ENCODE peak calls at places on chromosomes 2 and 18, in nine cellular contexts. P is A549, F is ovary, N is spleen, W is uterus, T is sigmoid colon, M is endothelial cell of umbilical vein, S is transverse colon, J is body of pancreas. Q is an unnamed sample. For H3K4me1, the result is how much of the 10 kb centered on the place peaks cover.

GRCh38 chr2:181575650-181576025 is 81.3 kb downstream of the CERKL start:
- DNase-seq in S (no peak), J (no peak), T (no peak), W (no peak), M (no peak), N (no peak), P (no peak), F (no peak), Q (no peak)

GRCh38 chr18:23756590-23757540 is 67.6 kb downstream of the LAMA3 start:
- DNase-seq in N (no peak), F (no peak), T (no peak), P (no peak), M (no peak), S (no peak), W (no peak), J (no peak), Q (no peak)

GRCh38 chr2:70726947-70727725 is 40.9 kb downstream of the ADD2 start:
- DNase-seq in T (no peak), M (no peak), W (no peak), S (no peak), F (no peak), J (no peak), N (no peak), P (no peak), Q (no peak)

GRCh38 chr2:128563348-128563687 is 244.7 kb upstream of the HS6ST1 start:
- DNase-seq in T (peak), P (no peak), S (peak), M (no peak), N (no peak), W (peak), J (peak), F (peak), Q (peak)

GRCh38 chr2:128314348-128315121 is 4.1 kb downstream of the HS6ST1 start:
- DNase-seq in T (peak), N (no peak), W (no peak), M (no peak), J (peak), P (no peak), S (no peak), F (no peak), Q (no peak)

GRCh38 chr18:60568211-60568610 is 195.6 kb upstream of the MC4R start:
- DNase-seq in N (no peak), T (no peak), P (no peak), W (no peak), F (no peak), S (no peak), J (no peak), M (no peak), Q (no peak)

GRCh38 chr2:210899131-210899530 is 342.7 kb downstream of the CPS1 start:
- DNase-seq in J (no peak), F (no peak), N (no peak), S (no peak), P (peak), M (peak), W (no peak), T (no peak), Q (no peak)

GRCh38 chr2:176280156-176280555 is 10.9 kb downstream of the MTX2 start:
- DNase-seq in J (no peak), P (no peak), M (no peak), T (no peak), N (no peak), F (no peak), W (no peak), S (no peak), Q (no peak)

GRCh38 chr2:240250985-240251847 is 110.8 kb upstream of the OTOS start:
- DNase-seq in M (peak), S (peak), J (peak), W (peak), T (peak), N (peak), F (peak), P (peak), Q (peak)

GRCh38 chr18:78936251-78937005 is 43.2 kb upstream of the SALL3 start:
- DNase-seq in T (no peak), F (no peak), J (no peak), M (no peak), S (no peak), N (no peak), P (no peak), W (no peak), Q (no peak)

GRCh38 chr18:32201936-32202335 is 12.1 kb downstream of the MEP1B start:
- DNase-seq in F (no peak), P (no peak), N (no peak), M (no peak), S (peak), T (no peak), J (no peak), W (no peak), Q (no peak)

GRCh38 chr2:168455692-168456525 is at the start of gene CERS6:
- DNase-seq in P (peak), W (peak), J (peak), S (peak), T (peak), F (peak), M (peak), N (peak), Q (peak)

GRCh38 chr2:14735696-14736095 is 103.2 kb downstream of the LRATD1 start:
- DNase-seq in P (no peak), W (no peak), N (no peak), M (no peak), F (no peak), T (no peak), S (no peak), J (no peak), Q (no peak)

GRCh38 chr2:167914969-167915368 is 332.4 kb downstream of the STK39 start:
- DNase-seq in P (no peak), F (no peak), N (no peak), S (no peak), T (no peak), J (no peak), M (no peak), W (no peak), Q (no peak)

GRCh38 chr2:35783723-35784122 is 571.9 kb upstream of the CRIM1 start:
- DNase-seq in F (no peak), S (no peak), M (no peak), N (no peak), W (no peak), T (no peak), J (no peak), P (peak), Q (no peak)

GRCh38 chr2:132955871-132956615 is 286.0 kb upstream of the LYPD1 start:
- DNase-seq in J (no peak), S (no peak), P (no peak), W (no peak), T (no peak), F (no peak), N (no peak), M (no peak), Q (no peak)

GRCh38 chr2:69744456-69744855 is 2.5 kb downstream of the ANXA4 start:
- DNase-seq in S (no peak), W (no peak), P (no peak), M (no peak), F (no peak), J (no peak), N (no peak), T (no peak), Q (no peak)

GRCh38 chr2:237092920-237093781 is 7.5 kb downstream of the COPS8 start:
- DNase-seq in T (peak), F (peak), W (peak), J (no peak), S (no peak), M (peak), P (peak), N (no peak), Q (peak)

GRCh38 chr2:3299130-3299529 is 78.5 kb downstream of the EIPR1 start:
- DNase-seq in W (no peak), M (no peak), F (peak), N (peak), P (no peak), T (peak), S (no peak), J (peak), Q (no peak)

GRCh38 chr2:128420776-128421175 is 102.1 kb upstream of the HS6ST1 start:
- DNase-seq in P (no peak), M (no peak), W (no peak), T (no peak), J (peak), S (no peak), F (no peak), N (peak), Q (no peak)

GRCh38 chr2:158378926-158379325 is 77.6 kb downstream of the CCDC148 start:
- DNase-seq in J (no peak), M (no peak), N (no peak), F (no peak), P (no peak), W (no peak), S (no peak), T (no peak), Q (no peak)

GRCh38 chr2:10926191-10926830 is 14.6 kb downstream of the KCNF1 start:
- DNase-seq in J (no peak), P (no peak), N (peak), F (no peak), M (no peak), T (peak), S (no peak), W (no peak), Q (no peak)

GRCh38 chr2:241948901-241949735 is 79.6 kb downstream of the RTP5 start:
- DNase-seq in P (no peak), W (no peak), T (peak), N (peak), F (no peak), M (no peak), J (no peak), S (no peak), Q (no peak)

GRCh38 chr2:55901941-55902340 is 21.6 kb downstream of the EFEMP1 start:
- DNase-seq in T (no peak), P (no peak), M (peak), S (no peak), F (no peak), N (no peak), J (no peak), W (no peak), Q (no peak)

GRCh38 chr18:67318651-67319050 is 197.9 kb downstream of the DSEL start:
- DNase-seq in M (no peak), S (no peak), F (no peak), P (no peak), J (no peak), N (no peak), W (no peak), T (no peak), Q (no peak)

GRCh38 chr2:238158807-238159539 is at the start of gene ERFE:
- DNase-seq in T (no peak), N (peak), M (no peak), J (no peak), W (peak), P (peak), F (peak), S (peak), Q (no peak)

GRCh38 chr18:58045265-58046086 is 1.4 kb downstream of the NEDD4L start:
- DNase-seq in J (peak), M (peak), P (peak), S (peak), F (peak), N (peak), W (peak), T (no peak), Q (no peak)

GRCh38 chr18:6962571-6963451 is 154.8 kb downstream of the LAMA1 start:
- DNase-seq in W (no peak), P (no peak), J (no peak), F (no peak), M (no peak), S (no peak), T (no peak), N (no peak), Q (no peak)

GRCh38 chr18:13392029-13392750 is 173.6 kb downstream of the LDLRAD4 start:
- DNase-seq in S (no peak), P (no peak), J (no peak), N (no peak), F (no peak), M (no peak), T (peak), W (no peak), Q (no peak)

GRCh38 chr18:13393338-13393737 is 174.8 kb downstream of the LDLRAD4 start:
- DNase-seq in J (no peak), W (no peak), F (no peak), P (no peak), M (no peak), T (peak), N (no peak), S (no peak), Q (no peak)

GRCh38 chr18:13394794-13395193 is 176.2 kb downstream of the LDLRAD4 start:
- DNase-seq in S (no peak), M (no peak), T (no peak), J (no peak), W (no peak), N (no peak), P (no peak), F (no peak), Q (no peak)

GRCh38 chr18:13390711-13391110 is 172.2 kb downstream of the LDLRAD4 start:
- DNase-seq in N (no peak), S (no peak), J (no peak), P (no peak), F (no peak), W (no peak), M (no peak), T (no peak), Q (no peak)

DNA sequence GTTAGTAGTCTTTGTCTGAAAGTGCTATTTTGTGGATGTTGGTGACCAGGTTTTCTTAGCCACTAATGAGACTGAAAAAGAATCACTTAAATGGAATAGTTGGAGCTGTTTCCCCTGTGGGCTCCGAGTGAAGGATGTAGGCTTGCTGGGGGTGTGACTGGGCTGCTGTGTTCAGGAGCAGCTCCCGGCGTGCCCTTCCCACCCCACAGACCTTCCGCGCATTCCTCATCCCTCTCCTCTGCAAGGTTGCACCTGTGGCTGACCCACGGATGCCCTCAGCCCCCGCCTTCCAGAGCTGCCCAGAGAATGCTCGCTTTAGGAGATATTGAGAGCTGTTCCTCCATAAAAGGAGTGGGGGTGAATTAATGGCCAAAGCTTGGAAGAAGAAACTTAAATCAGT is 174.3 kb downstream of the LDLRAD4 start:
- DNase-seq in F (no peak), N (no peak), T (peak), S (no peak), W (no peak), P (no peak), J (no peak), M (no peak), Q (no peak)
- H3K4me3 ChIP-seq in F (no peak), N (no peak), T (no peak), S (no peak), W (no peak), P (no peak), J (no peak), M (no peak), Q (no peak)

GRCh38 chr2:206445948-206446347 is 2.6 kb downstream of the ADAM23 start:
- DNase-seq in S (no peak), T (no peak), F (no peak), M (no peak), J (no peak), N (no peak), W (no peak), P (no peak), Q (no peak)

GRCh38 chr2:206442516-206442853 is 847 bp upstream of the ADAM23 start:
- DNase-seq in T (no peak), J (no peak), F (no peak), W (no peak), M (no peak), N (no peak), P (no peak), S (no peak), Q (no peak)

GRCh38 chr2:206443735-206444527 is 599 bp downstream of the ADAM23 start:
- DNase-seq in N (peak), W (no peak), S (no peak), P (peak), J (no peak), M (peak), T (no peak), F (peak), Q (no peak)

GRCh38 chr2:206438196-206438727 is 5.1 kb upstream of the ADAM23 start:
- DNase-seq in F (no peak), M (no peak), W (no peak), T (no peak), N (no peak), S (no peak), J (no peak), P (no peak), Q (no peak)

GRCh38 chr2:206442854-206443734 is at the start of gene ADAM23:
- DNase-seq in P (peak), J (no peak), F (peak), N (no peak), W (peak), M (peak), S (no peak), T (no peak), Q (no peak)
- TF ChIP-seq POLR2A in P (peak), J (no peak), F (no peak), N (no peak), W (no peak), M (peak), S (no peak), T (no peak), Q (no peak)

GRCh38 chr18:63837556-63837955 is 49.9 kb upstream of the SERPINB2 start:
- DNase-seq in W (no peak), P (no peak), N (no peak), M (no peak), T (no peak), F (no peak), J (no peak), S (no peak), Q (no peak)
- H3K4me1 ChIP-seq in W (under half), P (under half), N (under half), M (under half), T (under half), F (under half), J (under half), S (under half), Q (under half)

GRCh38 chr2:188383158-188383557 is 91.5 kb downstream of the GULP1 start:
- DNase-seq in S (no peak), T (no peak), N (no peak), M (peak), W (no peak), P (no peak), F (no peak), J (no peak), Q (no peak)
- H3K4me3 ChIP-seq in S (peak), T (peak), N (no peak), M (no peak), W (peak), P (no peak), F (peak), J (no peak), Q (peak)

DNA sequence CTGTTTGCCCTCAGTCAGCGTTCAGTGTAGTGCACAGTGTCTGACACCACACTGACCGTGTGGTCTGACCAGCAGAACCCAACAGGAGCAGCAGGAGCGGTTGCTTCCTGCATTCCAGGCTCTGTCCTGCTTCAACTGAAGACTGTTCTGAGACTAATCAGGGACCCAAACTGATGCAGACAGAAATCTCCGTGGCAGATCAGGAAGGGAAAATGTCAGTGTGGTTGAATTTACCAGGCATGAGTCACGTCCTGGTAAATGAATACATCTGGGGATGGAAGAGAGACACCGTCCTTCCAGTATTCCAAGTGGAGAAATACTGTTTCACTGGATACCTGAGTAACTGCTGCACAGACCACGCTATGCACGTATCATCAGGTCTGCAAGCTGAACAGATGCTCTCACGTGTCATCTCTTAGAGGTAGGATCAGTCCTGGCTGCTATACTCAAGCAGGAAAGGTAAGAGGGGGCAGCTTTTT is 223.6 kb upstream of the EPAS1 start:
- DNase-seq in F (no peak), P (peak), N (no peak), J (no peak), W (no peak), S (no peak), T (peak), M (peak), Q (no peak)
- TF ChIP-seq POLR2A in F (no peak), P (no peak), N (no peak), J (no peak), W (no peak), S (no peak), T (no peak), M (peak), Q (no peak)

GRCh38 chr2:216082805-216083204 is 1.1 kb downstream of the TMEM169 start:
- DNase-seq in N (no peak), W (no peak), T (no peak), F (no peak), J (no peak), S (peak), P (peak), M (no peak), Q (no peak)

GRCh38 chr2:216083464-216084279 is 2.0 kb downstream of the TMEM169 start:
- DNase-seq in P (no peak), F (no peak), T (no peak), M (no peak), W (no peak), S (no peak), J (no peak), N (no peak), Q (no peak)

GRCh38 chr2:216090369-216090786 is 8.7 kb downstream of the TMEM169 start:
- DNase-seq in F (no peak), S (no peak), P (no peak), N (no peak), J (no peak), T (no peak), M (no peak), W (no peak), Q (no peak)

GRCh38 chr2:216082388-216082733 is 642 bp downstream of the TMEM169 start:
- DNase-seq in N (no peak), W (no peak), S (no peak), P (no peak), F (no peak), T (no peak), J (no peak), M (no peak), Q (no peak)

GRCh38 chr2:216086207-216086893 is 4.6 kb downstream of the TMEM169 start:
- DNase-seq in F (no peak), T (no peak), W (no peak), P (no peak), N (no peak), M (no peak), J (no peak), S (no peak), Q (no peak)
- H3K4me1 ChIP-seq in F (under half), T (under half), W (under half), P (under half), N (under half), M (under half), J (under half), S (under half), Q (under half)

DNA sequence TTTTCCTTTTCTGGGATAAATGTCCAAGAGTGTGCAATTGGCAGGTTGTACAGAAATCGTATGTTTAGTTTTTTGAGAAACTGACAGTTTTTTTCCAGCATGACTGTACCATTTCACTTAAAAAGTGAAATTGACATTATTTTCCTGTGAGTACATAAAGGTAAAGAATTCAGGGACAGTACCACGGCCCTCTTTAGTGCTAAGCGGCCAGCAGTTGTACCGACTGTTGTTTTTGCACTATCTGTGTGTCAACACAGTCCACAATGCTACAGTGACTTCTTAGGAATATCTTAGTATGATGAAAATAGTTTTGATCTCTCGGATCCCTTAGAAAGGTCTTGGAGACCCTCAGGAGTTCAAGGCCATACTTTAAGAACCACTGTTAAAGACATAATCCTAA is 2.6 kb downstream of the LIMS1 start:
- DNase-seq in P (no peak), N (no peak), T (no peak), W (no peak), S (no peak), J (no peak), M (no peak), F (no peak), Q (no peak)
- H3K4me3 ChIP-seq in P (no peak), N (no peak), T (no peak), W (no peak), S (no peak), J (no peak), M (no peak), F (no peak), Q (no peak)

GRCh38 chr2:131148426-131148825 is 43.3 kb downstream of the PLEKHB2 start:
- DNase-seq in F (no peak), M (no peak), N (no peak), S (no peak), P (peak), W (no peak), J (no peak), T (no peak), Q (no peak)

GRCh38 chr2:131153529-131153928 is 48.4 kb downstream of the PLEKHB2 start:
- DNase-seq in S (no peak), M (no peak), N (no peak), P (no peak), W (no peak), J (no peak), F (no peak), T (no peak), Q (no peak)

GRCh38 chr2:131152065-131152464 is 46.9 kb downstream of the PLEKHB2 start:
- DNase-seq in P (no peak), F (no peak), N (no peak), J (no peak), M (no peak), W (no peak), T (no peak), S (no peak), Q (no peak)

GRCh38 chr2:131154071-131154531 is 49.0 kb downstream of the PLEKHB2 start:
- DNase-seq in J (peak), F (peak), P (peak), N (peak), W (peak), M (peak), S (peak), T (no peak), Q (peak)

GRCh38 chr2:131151398-131151797 is 46.3 kb downstream of the PLEKHB2 start:
- DNase-seq in S (no peak), P (no peak), M (no peak), W (no peak), F (no peak), N (no peak), J (no peak), T (no peak), Q (no peak)
- TF ChIP-seq POLR2A in S (no peak), P (no peak), M (no peak), W (no peak), F (no peak), N (no peak), J (no peak), T (no peak), Q (no peak)